ENCODE peak calls at places on chromosomes 1 and 21, in eight cellular contexts. Z is esophagus squamous epithelium, F is cardiac fibroblast, Q is neural progenitor cell, X is osteoblast, R is HFF-Myc, J is A549, B is stomach. T is an unnamed sample.

GRCh38 chr1:233465745-233466343 is 138.3 kb downstream of the MAP3K21 start:
- DNase-seq in B (no peak), R (no peak), J (no peak), Q (no peak), X (no peak), F (no peak), Z (no peak), T (no peak)

GRCh38 chr1:71307451-71307850 is 226.6 kb upstream of the ZRANB2 start:
- DNase-seq in J (no peak), R (peak), Q (no peak), B (no peak), F (peak), Z (no peak), X (peak), T (peak)

GRCh38 chr1:243924588-243925349 is 74.7 kb upstream of the AKT3 start:
- DNase-seq in J (no peak), Z (no peak), X (no peak), F (peak), B (no peak), Q (peak), R (no peak), T (no peak)

GRCh38 chr1:180912801-180913616 is at the start of gene KIAA1614:
- DNase-seq in X (peak), Q (peak), F (peak), B (no peak), J (no peak), R (no peak), Z (no peak), T (peak)

GRCh38 chr1:176469450-176469985 is 6.5 kb downstream of the PAPPA2 start:
- DNase-seq in R (no peak), Q (no peak), F (no peak), Z (no peak), B (no peak), J (no peak), X (no peak), T (peak)

GRCh38 chr21:41426656-41427311 is 745 bp downstream of the MX1 start:
- DNase-seq in Z (no peak), Q (no peak), X (peak), R (no peak), F (no peak), J (no peak), B (no peak), T (no peak)

GRCh38 chr1:190484045-190484444 is 6.4 kb upstream of the BRINP3 start:
- DNase-seq in X (no peak), F (no peak), R (no peak), Z (no peak), Q (no peak), B (no peak), J (no peak), T (no peak)

GRCh38 chr21:21385404-21385803 is 387.2 kb downstream of the NCAM2 start:
- DNase-seq in Q (no peak), J (no peak), X (no peak), B (no peak), R (no peak), F (peak), Z (no peak), T (no peak)

GRCh38 chr1:108201682-108202081 is 1.5 kb upstream of the SLC25A24 start:
- DNase-seq in B (no peak), Z (no peak), X (no peak), R (no peak), Q (no peak), J (no peak), F (no peak), T (no peak)

GRCh38 chr1:59179673-59180072 is 117.2 kb upstream of the FGGY start:
- DNase-seq in F (no peak), X (no peak), J (no peak), R (no peak), B (no peak), Z (no peak), Q (no peak), T (no peak)

GRCh38 chr21:15060776-15061175 is 4.0 kb downstream of the NRIP1 start:
- DNase-seq in B (no peak), X (no peak), R (no peak), Q (no peak), Z (no peak), F (peak), J (no peak), T (peak)

GRCh38 chr1:224727851-224728250 is 111.7 kb downstream of the CNIH3 start:
- DNase-seq in B (no peak), Q (no peak), R (no peak), Z (no peak), J (no peak), F (peak), X (no peak), T (no peak)

GRCh38 chr1:165688046-165688445 is 10.3 kb downstream of the ALDH9A1 start:
- DNase-seq in R (no peak), J (no peak), Q (no peak), X (no peak), F (no peak), B (no peak), Z (no peak), T (no peak)

GRCh38 chr1:49240709-49241221 is 464.1 kb upstream of the BEND5 start:
- DNase-seq in B (no peak), F (no peak), J (no peak), X (no peak), R (no peak), Q (no peak), Z (no peak), T (no peak)

GRCh38 chr21:36282568-36283230 is 37.3 kb upstream of the MORC3 start:
- DNase-seq in X (no peak), R (no peak), Q (no peak), F (peak), J (no peak), Z (no peak), B (no peak), T (peak)

GRCh38 chr1:244272471-244273261 is 179.0 kb downstream of the ADSS2 start:
- DNase-seq in J (peak), X (peak), F (peak), R (peak), Q (peak), Z (no peak), B (peak), T (peak)

GRCh38 chr1:118944133-118944532 is 44.0 kb downstream of the TBX15 start:
- DNase-seq in B (no peak), X (no peak), J (no peak), R (no peak), Z (no peak), Q (no peak), F (peak), T (no peak)

GRCh38 chr1:172449585-172450523 is 6.0 kb upstream of the PIGC start:
- DNase-seq in F (peak), Q (peak), X (peak), J (peak), B (peak), R (peak), Z (no peak), T (peak)

GRCh38 chr1:59498640-59499039 is 201.7 kb downstream of the FGGY start:
- DNase-seq in B (no peak), Q (no peak), F (peak), X (peak), J (no peak), Z (no peak), R (no peak), T (peak)

GRCh38 chr1:93304716-93305138 is 41.0 kb upstream of the DR1 start:
- DNase-seq in B (peak), J (peak), R (peak), Z (no peak), X (peak), Q (peak), F (peak), T (peak)

GRCh38 chr21:24658016-24658415 is 949.3 kb downstream of the MRPL39 start:
- DNase-seq in J (no peak), B (no peak), Q (no peak), F (no peak), Z (no peak), X (no peak), R (no peak), T (no peak)

GRCh38 chr1:212700892-212701819 is 1.5 kb upstream of the BATF3 start:
- DNase-seq in Q (peak), Z (no peak), R (no peak), F (peak), J (peak), X (peak), B (peak), T (peak)

GRCh38 chr1:240258910-240259309 is 167.2 kb downstream of the FMN2 start:
- DNase-seq in R (peak), F (peak), J (no peak), B (no peak), Q (no peak), Z (no peak), X (peak), T (no peak)

GRCh38 chr1:119046429-119047039 is 58.4 kb upstream of the TBX15 start:
- DNase-seq in Q (no peak), X (no peak), R (no peak), F (peak), J (no peak), B (no peak), Z (no peak), T (no peak)

GRCh38 chr1:1181938-1182410 is 8.3 kb downstream of the TTLL10 start:
- DNase-seq in X (peak), Q (peak), R (no peak), Z (no peak), B (no peak), F (no peak), J (no peak), T (no peak)

GRCh38 chr1:29585656-29586055 is 349.3 kb downstream of the PTPRU start:
- DNase-seq in B (no peak), Z (no peak), J (no peak), X (no peak), R (no peak), F (no peak), Q (no peak), T (no peak)

GRCh38 chr1:29586215-29586614 is 349.9 kb downstream of the PTPRU start:
- DNase-seq in B (no peak), J (no peak), Z (no peak), X (no peak), Q (no peak), R (no peak), F (no peak), T (no peak)

GRCh38 chr1:29584362-29584761 is 348.0 kb downstream of the PTPRU start:
- DNase-seq in Z (no peak), X (no peak), Q (no peak), F (no peak), J (no peak), B (no peak), R (no peak), T (no peak)

GRCh38 chr1:29583727-29584126 is 347.4 kb downstream of the PTPRU start:
- DNase-seq in B (no peak), Z (no peak), F (no peak), Q (no peak), X (no peak), R (no peak), J (no peak), T (no peak)

DNA sequence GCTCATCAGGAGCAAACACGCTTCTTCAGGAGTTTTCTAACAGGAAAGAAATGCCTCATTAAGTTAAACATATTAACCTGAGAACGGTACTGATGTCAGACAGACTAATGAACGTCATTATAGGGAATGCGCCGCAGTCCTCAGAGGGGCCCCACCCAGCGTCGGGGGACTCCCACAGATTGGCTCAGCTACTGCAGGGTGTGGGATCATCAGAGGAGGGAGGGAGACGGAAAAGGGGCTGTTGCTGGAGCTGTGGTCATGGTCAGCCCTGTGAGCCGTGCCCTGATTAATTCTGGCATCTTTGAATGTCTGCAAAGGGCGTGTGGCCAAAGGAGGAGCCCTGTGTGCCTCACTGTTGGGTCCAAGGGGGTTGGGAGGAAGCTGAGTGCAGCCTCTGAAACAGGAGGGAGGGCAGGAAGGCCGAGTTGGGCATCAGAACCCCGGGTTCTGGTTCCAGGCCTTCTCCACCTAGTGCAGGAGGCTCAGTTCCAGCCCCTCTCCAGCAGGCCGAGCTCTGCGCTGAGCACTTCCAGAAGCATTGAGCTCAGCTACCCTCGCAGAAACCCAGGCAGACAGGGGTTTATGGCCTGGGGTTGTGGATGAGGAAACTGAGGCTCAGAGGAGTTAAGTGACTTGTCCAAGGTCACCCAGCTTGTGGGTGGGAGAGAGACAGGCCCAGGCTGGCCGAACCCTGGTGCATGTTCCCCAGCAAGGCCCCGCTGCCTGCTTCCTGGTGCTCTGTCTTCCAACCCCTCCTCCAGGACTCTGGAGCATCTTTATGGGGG is 348.7 kb downstream of the PTPRU start:
- DNase-seq in B (no peak), Q (no peak), F (no peak), R (no peak), X (peak), J (no peak), Z (no peak), T (no peak)
- H3K4me3 ChIP-seq in B (no peak), Q (no peak), F (no peak), R (no peak), X (no peak), J (no peak), Z (no peak), T (no peak)

GRCh38 chr21:33022828-33023573 is 2.7 kb upstream of the OLIG2 start:
- DNase-seq in B (no peak), R (no peak), F (no peak), X (peak), J (no peak), Q (peak), Z (no peak), T (no peak)
- H3K4me3 ChIP-seq in B (no peak), R (no peak), F (no peak), X (no peak), J (no peak), Q (peak), Z (no peak), T (no peak)

GRCh38 chr1:95073446-95073845 is 695 bp upstream of the ALG14 start:
- DNase-seq in Q (no peak), B (no peak), R (no peak), J (no peak), X (no peak), F (no peak), Z (no peak), T (no peak)
- H3K4me3 ChIP-seq in Q (peak), B (peak), R (peak), J (peak), X (peak), F (peak), Z (peak), T (peak)

GRCh38 chr1:167516404-167517388 is 1.6 kb downstream of the CD247 start:
- DNase-seq in F (no peak), B (no peak), X (no peak), R (no peak), Z (no peak), J (no peak), Q (no peak), T (peak)
- H3K4me3 ChIP-seq in F (no peak), B (peak), X (no peak), R (no peak), Z (peak), J (no peak), Q (no peak), T (no peak)

GRCh38 chr1:210233495-210234253 is 1.1 kb downstream of the SERTAD4 start:
- DNase-seq in B (peak), Q (peak), Z (no peak), F (peak), J (peak), X (peak), R (no peak), T (peak)

GRCh38 chr1:210236840-210237409 is 4.3 kb downstream of the SERTAD4 start:
- DNase-seq in Z (no peak), F (peak), X (peak), B (no peak), J (no peak), R (no peak), Q (peak), T (no peak)

GRCh38 chr1:210234254-210234747 is 1.7 kb downstream of the SERTAD4 start:
- DNase-seq in B (no peak), Q (no peak), F (no peak), Z (no peak), R (no peak), J (no peak), X (no peak), T (no peak)

GRCh38 chr1:210236386-210236839 is 3.8 kb downstream of the SERTAD4 start:
- DNase-seq in Z (no peak), F (no peak), Q (no peak), J (no peak), R (no peak), B (no peak), X (peak), T (no peak)

DNA sequence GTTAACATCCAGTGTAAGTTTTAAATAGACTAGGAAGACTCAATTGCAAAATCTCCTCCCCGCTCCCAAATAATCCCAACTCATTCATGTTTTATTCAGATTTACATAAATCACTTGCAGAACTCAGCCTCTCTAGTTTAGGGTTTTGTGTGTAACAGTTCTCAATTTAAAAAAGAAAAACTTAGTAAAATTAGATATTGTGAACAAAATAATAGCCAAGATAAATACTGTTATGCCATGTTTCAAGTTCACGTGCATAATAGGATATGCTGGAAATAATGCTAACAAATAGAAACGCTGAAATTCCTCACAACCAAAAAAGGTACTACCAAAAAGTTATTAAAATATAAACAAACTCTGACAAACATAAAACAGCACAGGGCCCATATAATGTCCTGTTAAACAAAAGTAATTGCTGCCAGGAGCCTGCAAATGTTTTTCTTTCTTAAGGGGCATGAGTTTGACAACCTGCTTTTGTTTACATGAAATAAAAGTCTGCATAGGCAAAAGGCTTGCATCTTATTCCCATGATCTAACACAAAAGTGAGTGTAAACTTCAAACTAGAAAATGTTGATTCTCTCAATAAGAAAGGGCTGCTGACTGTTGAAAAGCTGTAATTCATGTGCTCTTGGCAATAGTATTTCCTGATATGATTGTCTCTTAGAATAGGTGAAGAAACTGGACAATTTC is 2.9 kb downstream of the SERTAD4 start:
- DNase-seq in R (no peak), Q (no peak), X (peak), J (no peak), B (no peak), Z (no peak), F (no peak), T (no peak)
- H3K4me3 ChIP-seq in R (no peak), Q (no peak), X (no peak), J (no peak), B (no peak), Z (no peak), F (no peak), T (no peak)

GRCh38 chr1:97145321-97145956 is 423.9 kb downstream of the PTBP2 start:
- DNase-seq in J (no peak), Q (peak), B (no peak), X (peak), Z (no peak), R (peak), F (peak), T (no peak)
- H3K4me3 ChIP-seq in J (no peak), Q (no peak), B (no peak), X (no peak), Z (no peak), R (no peak), F (no peak), T (no peak)

GRCh38 chr1:220889333-220889732 is 10.1 kb downstream of the HLX start:
- DNase-seq in X (no peak), F (no peak), Q (no peak), J (no peak), R (no peak), Z (no peak), B (no peak), T (no peak)

GRCh38 chr1:220886470-220887201 is 7.4 kb downstream of the HLX start:
- DNase-seq in R (no peak), X (no peak), F (no peak), Q (no peak), B (no peak), J (no peak), Z (no peak), T (no peak)

GRCh38 chr1:220888665-220888986 is 9.4 kb downstream of the HLX start:
- DNase-seq in Q (no peak), J (no peak), X (no peak), Z (no peak), R (no peak), F (no peak), B (no peak), T (no peak)

GRCh38 chr1:220887202-220887867 is 8.1 kb downstream of the HLX start:
- DNase-seq in Q (peak), R (no peak), F (no peak), Z (no peak), J (no peak), B (no peak), X (peak), T (no peak)

DNA sequence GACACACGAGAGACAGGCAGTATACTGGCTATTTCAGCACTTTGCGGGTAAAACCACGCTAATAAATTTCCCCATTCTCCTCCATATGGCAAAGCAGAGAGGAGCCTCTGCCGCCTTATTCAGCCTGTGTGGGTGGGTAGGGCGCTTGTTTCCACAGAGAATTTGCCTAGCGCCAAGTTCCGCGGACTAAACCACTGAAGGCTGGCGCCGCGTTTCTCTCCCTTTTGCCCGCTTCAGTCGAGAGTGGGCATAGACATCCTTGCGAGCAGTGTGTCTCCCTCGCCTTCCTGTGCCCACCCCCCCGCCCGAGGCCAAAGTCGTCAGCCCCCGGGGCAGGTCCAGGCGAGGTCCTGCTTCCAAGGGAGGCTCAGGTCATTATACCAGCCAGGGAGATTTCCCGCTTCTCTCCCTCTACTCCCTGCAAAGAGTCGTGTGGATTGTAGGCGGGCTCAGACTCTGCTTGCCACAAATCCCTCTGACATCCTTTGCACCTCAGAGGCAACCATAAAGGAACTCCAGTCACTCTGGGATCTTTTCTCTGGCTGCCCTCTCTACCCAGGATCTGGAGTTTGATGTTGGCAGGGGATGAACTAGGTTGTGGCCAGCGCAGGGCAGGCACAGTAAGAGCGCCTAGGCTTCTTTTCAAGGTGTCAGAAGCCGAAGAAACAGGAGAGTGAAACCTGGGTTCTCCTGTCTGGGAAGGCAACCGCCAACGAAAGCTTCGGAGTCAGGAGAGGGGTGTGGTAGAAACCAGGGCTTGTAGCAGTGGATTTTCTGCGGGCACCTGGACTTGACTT is 8.8 kb downstream of the HLX start:
- DNase-seq in X (peak), R (no peak), B (no peak), J (no peak), F (no peak), Z (no peak), Q (peak), T (no peak)
- H3K4me3 ChIP-seq in X (peak), R (peak), B (no peak), J (no peak), F (no peak), Z (peak), Q (peak), T (no peak)

T was measured in SJCRH30.